ENCODE peak calls at places on chromosomes 12 and 14, in eight cellular contexts. X, H, C, Q, Z, M, R and Y are unnamed samples.

GRCh38 chr14:79376557-79376956 is 834.7 kb downstream of the DIO2 start:
- DNase-seq in X (no peak), H (no peak), C (no peak), Q (no peak), Z (no peak), M (no peak), R (no peak), Y (no peak)

GRCh38 chr14:61145258-61145902 is 135.8 kb downstream of the TMEM30B start:
- DNase-seq in X (peak), H (no peak), C (no peak), Q (no peak), Z (no peak), M (no peak), R (no peak), Y (no peak)

GRCh38 chr12:101923049-101923718 is 45.8 kb downstream of the DRAM1 start:
- DNase-seq in X (no peak), H (no peak), C (no peak), Q (no peak), Z (no peak), M (no peak), R (no peak), Y (no peak)

GRCh38 chr12:131511391-131511802 is 199.5 kb upstream of the SFSWAP start:
- DNase-seq in X (no peak), H (no peak), C (peak), Q (no peak), Z (no peak), M (peak), R (no peak), Y (no peak)

GRCh38 chr14:96001866-96002510 is 37.2 kb upstream of the C14orf132 start:
- DNase-seq in X (no peak), H (no peak), C (no peak), Q (no peak), Z (no peak), M (no peak), R (no peak), Y (no peak)

GRCh38 chr12:57766464-57767311 is at the start of gene CYP27B1:
- DNase-seq in X (no peak), H (no peak), C (no peak), Q (no peak), Z (no peak), M (no peak), R (no peak), Y (peak)

GRCh38 chr12:57990241-57990883 is 49.0 kb downstream of the ATP23 start:
- DNase-seq in X (no peak), H (no peak), C (no peak), Q (no peak), Z (no peak), M (no peak), R (no peak), Y (no peak)

GRCh38 chr12:109124878-109125648 is 8.7 kb downstream of the ACACB start:
- DNase-seq in X (peak), H (no peak), C (no peak), Q (no peak), Z (no peak), M (no peak), R (no peak), Y (no peak)

GRCh38 chr12:109927622-109928021 is 27.5 kb downstream of the TCHP start:
- DNase-seq in X (no peak), H (no peak), C (peak), Q (peak), Z (peak), M (peak), R (peak), Y (peak)

GRCh38 chr12:47361389-47362031 is 281.8 kb upstream of the AMIGO2 start:
- DNase-seq in X (peak), H (peak), C (no peak), Q (no peak), Z (no peak), M (no peak), R (no peak), Y (peak)
- TF ChIP-seq POLR2A in X (no peak), H (no peak), C (no peak), Q (no peak), Z (no peak), M (no peak), R (no peak), Y (no peak)

GRCh38 chr14:64465208-64465821 is at the start of gene AKAP5:
- DNase-seq in X (peak), H (peak), C (peak), Q (peak), Z (peak), M (peak), R (no peak), Y (peak)
- TF ChIP-seq POLR2A in X (no peak), H (no peak), C (no peak), Q (no peak), Z (no peak), M (no peak), R (no peak), Y (no peak)

GRCh38 chr14:103551338-103551762 is 11.1 kb downstream of the BAG5 start:
- DNase-seq in X (no peak), H (peak), C (no peak), Q (no peak), Z (no peak), M (no peak), R (peak), Y (no peak)
- TF ChIP-seq POLR2A in X (peak), H (no peak), C (no peak), Q (no peak), Z (no peak), M (no peak), R (no peak), Y (no peak)

GRCh38 chr12:31323466-31324115 is 2.4 kb downstream of the SINHCAF start:
- DNase-seq in X (no peak), H (peak), C (peak), Q (no peak), Z (peak), M (peak), R (peak), Y (peak)
- TF ChIP-seq POLR2A in X (no peak), H (no peak), C (peak), Q (no peak), Z (no peak), M (no peak), R (no peak), Y (peak)

GRCh38 chr14:68788275-68789001 is 4.4 kb downstream of the ZFP36L1 start:
- DNase-seq in X (no peak), H (no peak), C (peak), Q (no peak), Z (no peak), M (no peak), R (no peak), Y (no peak)

GRCh38 chr14:68787235-68787727 is 5.6 kb downstream of the ZFP36L1 start:
- DNase-seq in X (no peak), H (no peak), C (peak), Q (no peak), Z (peak), M (no peak), R (peak), Y (no peak)

GRCh38 chr14:68785817-68786490 is 6.9 kb downstream of the ZFP36L1 start:
- DNase-seq in X (no peak), H (no peak), C (peak), Q (no peak), Z (peak), M (no peak), R (peak), Y (peak)

GRCh38 chr14:68784995-68785816 is 7.7 kb downstream of the ZFP36L1 start:
- DNase-seq in X (no peak), H (no peak), C (peak), Q (no peak), Z (peak), M (no peak), R (peak), Y (no peak)

DNA sequence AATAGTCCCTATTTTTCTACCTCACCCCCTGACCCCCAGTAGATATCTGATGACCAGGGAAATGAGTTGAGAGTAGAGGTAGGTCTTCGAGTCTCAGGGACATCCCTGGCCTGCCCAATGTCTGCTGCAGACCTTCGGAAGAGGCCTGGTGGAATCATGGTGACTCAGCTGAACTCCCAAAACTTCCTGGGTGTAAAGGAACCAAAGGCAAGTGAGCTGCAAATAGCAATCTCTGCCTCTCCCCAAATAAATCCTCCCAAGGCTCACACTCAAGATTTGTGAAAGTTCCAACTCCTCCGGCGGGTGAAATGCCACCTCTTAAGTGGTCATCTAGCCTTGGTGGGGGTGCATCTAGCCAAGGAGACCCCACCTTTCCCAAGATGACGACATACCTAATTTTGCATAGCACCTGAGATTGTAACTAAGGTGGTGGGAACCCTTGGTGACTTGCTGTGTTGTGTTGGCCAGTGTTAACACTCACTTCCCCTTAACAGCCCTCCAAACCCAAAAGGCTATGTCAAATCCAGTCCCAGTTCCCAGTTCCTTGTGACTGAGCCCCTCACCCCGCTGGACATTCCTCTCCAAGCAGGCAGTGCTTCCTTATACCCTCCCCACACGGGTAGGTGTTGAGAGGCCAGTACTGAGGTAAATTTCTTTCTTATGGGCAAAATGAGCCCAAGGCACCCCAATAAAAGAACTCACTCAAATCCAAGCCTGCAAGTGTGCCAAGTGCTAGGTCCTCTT is 6.2 kb downstream of the ZFP36L1 start:
- DNase-seq in X (no peak), H (no peak), C (peak), Q (no peak), Z (peak), M (no peak), R (peak), Y (no peak)
- TF ChIP-seq POLR2A in X (no peak), H (no peak), C (peak), Q (peak), Z (no peak), M (no peak), R (no peak), Y (peak)

GRCh38 chr12:132827763-132828703 is 636 bp downstream of the GOLGA3 start:
- DNase-seq in X (no peak), H (peak), C (peak), Q (peak), Z (peak), M (no peak), R (no peak), Y (peak)

GRCh38 chr12:132825089-132825488 is 3.6 kb downstream of the GOLGA3 start:
- DNase-seq in X (no peak), H (no peak), C (no peak), Q (no peak), Z (no peak), M (no peak), R (no peak), Y (no peak)

GRCh38 chr12:132831771-132832170 is 3.1 kb upstream of the GOLGA3 start:
- DNase-seq in X (no peak), H (no peak), C (no peak), Q (no peak), Z (no peak), M (no peak), R (no peak), Y (no peak)

GRCh38 chr12:132825861-132826260 is 2.8 kb downstream of the GOLGA3 start:
- DNase-seq in X (no peak), H (no peak), C (no peak), Q (no peak), Z (no peak), M (no peak), R (no peak), Y (no peak)

DNA sequence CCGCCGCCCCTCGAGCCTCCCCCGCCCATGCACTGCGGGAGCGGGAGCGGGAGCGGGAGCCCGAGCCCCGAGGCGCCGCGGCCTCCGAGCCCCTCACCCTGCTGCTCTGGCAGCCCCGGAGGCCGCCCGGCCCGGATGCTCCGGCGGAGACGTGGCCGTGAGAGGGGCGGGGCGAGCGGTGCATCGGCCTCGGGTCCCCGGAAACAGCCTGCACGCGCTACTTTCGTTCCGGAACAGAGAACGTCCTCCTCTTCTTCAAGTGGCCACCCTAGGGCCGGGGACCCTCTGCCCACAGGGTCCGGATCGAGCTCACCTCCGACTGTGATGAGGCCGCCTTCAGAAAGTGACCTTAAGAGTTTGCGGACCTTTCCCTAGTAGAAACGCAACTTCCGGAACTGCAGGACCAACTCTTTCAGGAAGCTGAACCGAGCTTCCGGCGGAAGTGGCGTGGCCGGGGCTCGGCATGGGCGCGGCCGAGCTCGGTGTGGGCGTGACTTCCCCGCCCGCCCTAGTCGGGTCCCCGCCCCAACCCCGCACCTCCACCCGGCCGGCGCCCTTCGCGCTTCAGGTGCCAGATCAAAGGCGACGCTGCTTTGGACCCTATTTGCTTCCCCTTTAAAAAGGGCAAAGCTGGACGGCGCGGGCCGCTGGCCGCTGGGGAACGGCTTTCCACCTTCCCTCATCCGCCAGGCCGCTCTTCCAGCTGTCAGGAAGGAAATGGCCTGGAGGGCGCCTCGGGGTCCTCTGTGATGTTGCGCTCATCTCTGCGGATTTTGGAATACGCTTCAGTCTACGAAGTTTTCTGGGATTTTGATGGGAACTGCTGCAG is at the start of gene GOLGA3:
- DNase-seq in X (peak), H (peak), C (peak), Q (peak), Z (peak), M (peak), R (peak), Y (peak)
- TF ChIP-seq POLR2A in X (peak), H (no peak), C (peak), Q (peak), Z (no peak), M (no peak), R (peak), Y (peak)

GRCh38 chr14:57390037-57390805 is at the start of gene NAA30:
- DNase-seq in X (peak), H (peak), C (peak), Q (peak), Z (peak), M (peak), R (peak), Y (peak)
- TF ChIP-seq POLR2A in X (peak), H (no peak), C (peak), Q (peak), Z (no peak), M (peak), R (no peak), Y (peak)

DNA sequence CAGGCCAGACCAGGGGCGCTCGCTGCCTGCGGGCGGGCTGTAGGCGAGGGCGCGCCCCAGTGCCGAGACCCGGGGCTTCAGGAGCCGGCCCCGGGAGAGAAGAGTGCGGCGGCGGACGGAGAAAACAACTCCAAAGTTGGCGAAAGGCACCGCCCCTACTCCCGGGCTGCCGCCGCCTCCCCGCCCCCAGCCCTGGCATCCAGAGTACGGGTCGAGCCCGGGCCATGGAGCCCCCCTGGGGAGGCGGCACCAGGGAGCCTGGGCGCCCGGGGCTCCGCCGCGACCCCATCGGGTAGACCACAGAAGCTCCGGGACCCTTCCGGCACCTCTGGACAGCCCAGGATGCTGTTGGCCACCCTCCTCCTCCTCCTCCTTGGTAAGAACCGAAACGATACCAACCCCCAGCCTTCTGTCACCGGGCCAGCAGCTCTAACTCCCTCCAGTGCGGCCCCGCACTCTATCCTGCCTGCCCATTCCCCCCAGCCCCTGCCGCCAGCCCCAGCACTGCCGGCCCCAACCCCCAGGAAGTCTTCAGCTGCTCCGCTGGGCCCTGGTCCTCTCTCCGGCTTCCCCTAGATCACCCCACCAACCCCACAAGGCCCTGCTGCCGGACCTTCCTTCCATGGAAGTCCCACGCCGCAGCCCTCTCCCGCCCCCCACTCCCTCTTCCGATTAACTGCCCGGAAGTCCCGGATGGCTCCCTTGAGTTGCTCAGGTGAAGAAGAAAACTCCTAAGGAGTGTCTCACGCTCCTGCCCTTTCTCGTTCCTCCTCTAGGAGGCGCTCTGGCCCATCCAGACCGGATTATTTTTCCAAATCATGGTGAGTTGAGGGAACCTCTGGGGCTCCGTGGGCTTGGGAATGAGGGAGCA is 657 bp downstream of the LRP10 start:
- DNase-seq in X (peak), H (peak), C (peak), Q (peak), Z (peak), M (no peak), R (peak), Y (peak)
- TF ChIP-seq POLR2A in X (peak), H (no peak), C (peak), Q (no peak), Z (no peak), M (no peak), R (no peak), Y (no peak)

GRCh38 chr14:76829650-76830421 is 3.6 kb downstream of the LRRC74A start:
- DNase-seq in X (no peak), H (peak), C (no peak), Q (peak), Z (peak), M (no peak), R (peak), Y (no peak)
- TF ChIP-seq POLR2A in X (no peak), H (no peak), C (no peak), Q (no peak), Z (no peak), M (no peak), R (no peak), Y (no peak)

DNA sequence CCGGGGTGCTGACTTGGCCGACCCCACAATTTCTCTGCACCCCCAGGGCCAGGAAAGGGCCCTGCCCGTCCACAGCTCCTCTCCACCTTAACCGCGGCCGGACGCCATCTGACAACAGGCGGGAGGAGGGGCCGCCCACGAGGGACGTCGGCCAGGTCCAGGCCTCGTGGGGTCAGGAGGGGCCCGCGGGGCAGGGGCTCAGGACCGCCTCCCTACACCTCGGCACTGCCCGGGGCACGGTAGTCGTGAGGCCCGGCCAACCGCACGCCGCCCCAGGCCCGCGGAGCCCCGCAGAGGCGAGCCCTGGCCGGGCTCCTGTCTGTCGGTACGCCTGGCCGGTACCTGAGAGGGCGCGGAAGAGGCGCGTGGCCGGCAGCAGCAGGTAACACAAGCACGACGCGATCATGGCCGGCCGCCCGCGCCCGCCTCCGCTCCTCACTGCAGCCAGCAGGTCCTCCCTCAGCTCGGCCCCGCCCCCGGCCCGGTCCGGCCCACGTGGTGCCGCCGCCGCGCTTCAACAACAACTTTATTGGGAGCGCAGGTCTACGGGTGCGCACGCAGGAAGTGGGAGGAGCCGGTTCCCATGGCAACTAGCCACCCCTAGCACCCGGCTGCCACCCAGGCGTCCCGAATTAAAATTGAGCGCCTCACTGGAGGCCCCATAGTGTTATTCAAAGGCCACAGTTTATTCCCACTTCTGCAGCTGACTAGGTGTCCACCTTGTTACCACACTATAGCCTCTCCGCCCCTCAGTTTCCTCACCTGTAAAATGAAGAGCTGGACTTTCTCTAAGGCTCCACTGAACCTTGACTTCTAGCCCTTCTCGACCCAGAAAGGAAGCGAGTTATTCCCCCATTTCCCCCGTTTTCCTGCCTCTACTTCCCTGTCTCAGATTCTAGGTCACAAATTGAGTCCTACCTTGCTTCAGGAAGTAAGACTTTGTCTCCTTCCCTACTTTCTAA is at the start of gene ANGEL1:
- DNase-seq in X (peak), H (peak), C (peak), Q (peak), Z (peak), M (peak), R (peak), Y (peak)
- TF ChIP-seq POLR2A in X (peak), H (no peak), C (peak), Q (peak), Z (no peak), M (peak), R (peak), Y (peak)